ENCODE peak calls at places on chromosomes 13 and 19, in five cellular contexts. One of them, this sample, is unnamed.

GRCh38 chr13:101544979-101545378 is 92.5 kb downstream of the ITGBL1 start:
- DNase-seq in thoracic aorta: no peak
- DNase-seq in heart right ventricle: no peak
- DNase-seq in fibroblast of lung: no peak
- DNase-seq in lower leg skin: no peak
- DNase-seq in this sample: no peak

GRCh38 chr19:52048604-52049493 is at the start of gene ZNF432:
- DNase-seq in thoracic aorta: peak; percentile 76
- DNase-seq in heart right ventricle: peak; percentile 95
- DNase-seq in fibroblast of lung: peak; percentile 94
- DNase-seq in lower leg skin: peak; percentile 92
- DNase-seq in this sample: peak; percentile 90

GRCh38 chr13:76769238-76769859 is 116.9 kb downstream of the KCTD12 start:
- DNase-seq in thoracic aorta: no peak
- DNase-seq in heart right ventricle: no peak
- DNase-seq in fibroblast of lung: no peak
- DNase-seq in lower leg skin: no peak
- DNase-seq in this sample: no peak

GRCh38 chr13:110339263-110339662 is 32.2 kb downstream of the COL4A2 start:
- DNase-seq in thoracic aorta: no peak
- DNase-seq in heart right ventricle: no peak
- DNase-seq in fibroblast of lung: no peak
- DNase-seq in lower leg skin: no peak
- DNase-seq in this sample: no peak

GRCh38 chr13:112642061-112642460 is 47.8 kb upstream of the ATP11A start:
- DNase-seq in thoracic aorta: no peak
- DNase-seq in heart right ventricle: no peak
- DNase-seq in fibroblast of lung: no peak
- DNase-seq in lower leg skin: no peak
- DNase-seq in this sample: no peak

GRCh38 chr13:40189885-40190655 is 476.4 kb downstream of the FOXO1 start:
- DNase-seq in thoracic aorta: no peak
- DNase-seq in heart right ventricle: no peak
- DNase-seq in fibroblast of lung: peak; percentile 24
- DNase-seq in lower leg skin: no peak
- DNase-seq in this sample: no peak

GRCh38 chr19:43624933-43625332 is 5.5 kb upstream of the ZNF428 start:
- DNase-seq in thoracic aorta: no peak
- DNase-seq in heart right ventricle: peak; percentile 63
- DNase-seq in fibroblast of lung: peak; percentile 41
- DNase-seq in lower leg skin: peak; percentile 69
- DNase-seq in this sample: peak; percentile 71

GRCh38 chr13:44394649-44395048 is 21.0 kb downstream of the SERP2 start:
- DNase-seq in thoracic aorta: no peak
- DNase-seq in heart right ventricle: no peak
- DNase-seq in fibroblast of lung: no peak
- DNase-seq in lower leg skin: no peak
- DNase-seq in this sample: no peak

GRCh38 chr13:112726018-112726767 is 36.4 kb downstream of the ATP11A start:
- DNase-seq in thoracic aorta: no peak
- DNase-seq in heart right ventricle: no peak
- DNase-seq in fibroblast of lung: no peak
- DNase-seq in lower leg skin: no peak
- DNase-seq in this sample: no peak

GRCh38 chr19:44972802-44973201 is 17.6 kb downstream of the CLPTM1 start:
- DNase-seq in thoracic aorta: no peak
- DNase-seq in heart right ventricle: no peak
- DNase-seq in fibroblast of lung: no peak
- DNase-seq in lower leg skin: no peak
- DNase-seq in this sample: no peak

GRCh38 chr13:95902736-95903135 is 150.5 kb downstream of the UGGT2 start:
- DNase-seq in thoracic aorta: no peak
- DNase-seq in heart right ventricle: no peak
- DNase-seq in fibroblast of lung: no peak
- DNase-seq in lower leg skin: no peak
- DNase-seq in this sample: no peak

GRCh38 chr19:41921280-41922219 is 6.7 kb downstream of the ERFL start:
- DNase-seq in thoracic aorta: no peak
- DNase-seq in heart right ventricle: no peak
- DNase-seq in fibroblast of lung: no peak
- DNase-seq in lower leg skin: no peak
- DNase-seq in this sample: no peak

GRCh38 chr13:102402292-102402691 is 444 bp upstream of the FGF14 start:
- DNase-seq in thoracic aorta: no peak
- DNase-seq in heart right ventricle: peak; percentile 11
- DNase-seq in fibroblast of lung: peak; percentile 70
- DNase-seq in lower leg skin: no peak
- DNase-seq in this sample: peak; percentile 47

GRCh38 chr19:2491130-2491801 is 15.3 kb downstream of the GADD45B start:
- DNase-seq in thoracic aorta: no peak
- DNase-seq in heart right ventricle: no peak
- DNase-seq in fibroblast of lung: peak; percentile 70
- DNase-seq in lower leg skin: peak; percentile 67
- DNase-seq in this sample: peak; percentile 91

GRCh38 chr13:25267715-25268114 is 19.6 kb downstream of the MTMR6 start:
- DNase-seq in thoracic aorta: no peak
- DNase-seq in heart right ventricle: no peak
- DNase-seq in fibroblast of lung: peak; percentile 23
- DNase-seq in lower leg skin: no peak
- DNase-seq in this sample: peak; percentile 17

GRCh38 chr13:111480503-111480902 is 160.1 kb downstream of the TEX29 start:
- DNase-seq in thoracic aorta: no peak
- DNase-seq in heart right ventricle: no peak
- DNase-seq in fibroblast of lung: no peak
- DNase-seq in lower leg skin: no peak
- DNase-seq in this sample: no peak

GRCh38 chr19:42098781-42099180 is 22.8 kb downstream of the ZNF574 start:
- DNase-seq in thoracic aorta: no peak
- DNase-seq in heart right ventricle: no peak
- DNase-seq in fibroblast of lung: no peak
- DNase-seq in lower leg skin: no peak
- DNase-seq in this sample: peak; percentile 21

GRCh38 chr19:53004242-53004641 is 9.5 kb upstream of the ERVV-1 start:
- DNase-seq in thoracic aorta: no peak
- DNase-seq in heart right ventricle: no peak
- DNase-seq in fibroblast of lung: no peak
- DNase-seq in lower leg skin: no peak
- DNase-seq in this sample: no peak

GRCh38 chr13:70842062-70842644 is 733.9 kb upstream of the KLHL1 start:
- DNase-seq in thoracic aorta: no peak
- DNase-seq in heart right ventricle: no peak
- DNase-seq in fibroblast of lung: no peak
- DNase-seq in lower leg skin: no peak
- DNase-seq in this sample: peak; percentile 4

GRCh38 chr19:5152767-5153532 is 184.0 kb downstream of the KDM4B start:
- DNase-seq in thoracic aorta: no peak
- DNase-seq in heart right ventricle: no peak
- DNase-seq in fibroblast of lung: no peak
- DNase-seq in lower leg skin: no peak
- DNase-seq in this sample: no peak

GRCh38 chr13:96994030-96994848 is at the start of gene OXGR1:
- DNase-seq in thoracic aorta: no peak
- DNase-seq in heart right ventricle: no peak
- DNase-seq in fibroblast of lung: no peak
- DNase-seq in lower leg skin: no peak
- DNase-seq in this sample: no peak

GRCh38 chr13:27370305-27370853 is 54.0 kb upstream of the GTF3A start:
- DNase-seq in thoracic aorta: no peak
- DNase-seq in heart right ventricle: no peak
- DNase-seq in fibroblast of lung: no peak
- DNase-seq in lower leg skin: no peak
- DNase-seq in this sample: no peak

GRCh38 chr13:97388385-97388784 is 45.6 kb upstream of the RAP2A start:
- DNase-seq in thoracic aorta: no peak
- DNase-seq in heart right ventricle: no peak
- DNase-seq in fibroblast of lung: no peak
- DNase-seq in lower leg skin: no peak
- DNase-seq in this sample: no peak

GRCh38 chr13:57286511-57287098 is 119.6 kb downstream of the PRR20E start:
- DNase-seq in thoracic aorta: no peak
- DNase-seq in heart right ventricle: peak; percentile 8
- DNase-seq in fibroblast of lung: no peak
- DNase-seq in lower leg skin: no peak
- DNase-seq in this sample: no peak

GRCh38 chr19:3534375-3535234 is 4.4 kb upstream of the TEKTIP1 start:
- DNase-seq in thoracic aorta: no peak
- DNase-seq in heart right ventricle: no peak
- DNase-seq in fibroblast of lung: no peak
- DNase-seq in lower leg skin: no peak
- DNase-seq in this sample: no peak

GRCh38 chr19:2727640-2727944 is 6.4 kb upstream of the DIRAS1 start:
- DNase-seq in thoracic aorta: no peak
- DNase-seq in heart right ventricle: no peak
- DNase-seq in fibroblast of lung: no peak
- DNase-seq in lower leg skin: no peak
- DNase-seq in this sample: peak; percentile 78

GRCh38 chr13:87678353-87678752 is 7.2 kb downstream of the SLITRK5 start:
- DNase-seq in thoracic aorta: no peak
- DNase-seq in heart right ventricle: no peak
- DNase-seq in fibroblast of lung: no peak
- DNase-seq in lower leg skin: no peak
- DNase-seq in this sample: no peak

GRCh38 chr19:54354761-54355160 is 10.0 kb downstream of the LAIR1 start:
- DNase-seq in thoracic aorta: no peak
- DNase-seq in heart right ventricle: no peak
- DNase-seq in fibroblast of lung: no peak
- DNase-seq in lower leg skin: no peak
- DNase-seq in this sample: no peak

GRCh38 chr19:19554074-19555023 is 16.3 kb downstream of the CILP2 start:
- DNase-seq in thoracic aorta: no peak
- DNase-seq in heart right ventricle: peak; percentile 60
- DNase-seq in fibroblast of lung: peak; percentile 35
- DNase-seq in lower leg skin: no peak
- DNase-seq in this sample: peak; percentile 42

GRCh38 chr13:46388308-46388707 is 1.3 kb upstream of the RUBCNL start:
- DNase-seq in thoracic aorta: no peak
- DNase-seq in heart right ventricle: no peak
- DNase-seq in fibroblast of lung: no peak
- DNase-seq in lower leg skin: no peak
- DNase-seq in this sample: no peak

DNA sequence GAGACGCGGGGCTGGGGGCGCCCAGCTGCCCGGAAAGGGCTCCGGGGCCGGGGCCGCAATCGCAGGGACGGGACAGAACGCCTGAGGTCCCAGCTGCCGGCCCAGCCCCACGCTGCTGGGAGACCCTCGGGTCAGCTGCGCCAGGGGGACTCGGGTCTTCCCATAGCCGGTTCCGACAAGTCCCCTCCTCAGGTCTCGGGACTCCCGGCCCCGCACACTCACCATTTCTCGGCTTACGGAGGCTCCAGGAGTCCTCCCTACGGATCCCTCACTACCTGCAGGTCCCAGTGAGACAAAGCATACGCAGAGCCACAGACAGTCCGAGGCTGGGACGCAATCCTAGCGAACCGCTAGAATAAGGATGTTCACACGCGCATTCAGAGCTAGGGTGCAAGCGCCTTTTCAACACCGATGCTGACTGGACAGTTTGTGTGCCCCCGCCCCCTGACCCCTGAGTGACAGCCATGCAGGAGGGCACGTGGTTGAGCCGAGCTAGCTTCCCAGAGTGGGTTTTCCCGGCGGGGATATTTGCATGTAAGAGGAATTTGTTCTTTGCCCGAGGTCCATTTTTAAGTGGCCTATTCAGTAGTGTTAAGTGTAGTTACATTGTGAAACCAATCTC is 13.6 kb downstream of the ZNF490 start:
- DNase-seq in thoracic aorta: no peak
- DNase-seq in heart right ventricle: no peak
- DNase-seq in fibroblast of lung: no peak
- DNase-seq in lower leg skin: no peak
- DNase-seq in this sample: no peak
- TF ChIP-seq CTCF in thoracic aorta: no peak
- TF ChIP-seq CTCF in heart right ventricle: no peak
- TF ChIP-seq CTCF in fibroblast of lung: no peak
- TF ChIP-seq CTCF in lower leg skin: no peak
- TF ChIP-seq CTCF in this sample: no peak

GRCh38 chr19:941292-942132 is 15.7 kb downstream of the ARID3A start:
- DNase-seq in thoracic aorta: no peak
- DNase-seq in heart right ventricle: no peak
- DNase-seq in fibroblast of lung: no peak
- DNase-seq in lower leg skin: no peak
- DNase-seq in this sample: no peak
- H3K4me3 ChIP-seq in thoracic aorta: peak overlapping the region; percentile 64
- H3K4me3 ChIP-seq in heart right ventricle: peak overlapping the region; percentile 41
- H3K4me3 ChIP-seq in fibroblast of lung: no peak overlapping the region
- H3K4me3 ChIP-seq in lower leg skin: no peak overlapping the region
- H3K4me3 ChIP-seq in this sample: peak overlapping the region; percentile 29

GRCh38 chr13:36850790-36851438 is 31.9 kb downstream of the RFXAP start:
- DNase-seq in thoracic aorta: no peak
- DNase-seq in heart right ventricle: no peak
- DNase-seq in fibroblast of lung: no peak
- DNase-seq in lower leg skin: no peak
- DNase-seq in this sample: peak; percentile 9

GRCh38 chr13:36847541-36848045 is 28.6 kb downstream of the RFXAP start:
- DNase-seq in thoracic aorta: no peak
- DNase-seq in heart right ventricle: no peak
- DNase-seq in fibroblast of lung: no peak
- DNase-seq in lower leg skin: no peak
- DNase-seq in this sample: no peak

GRCh38 chr13:36848228-36848982 is 29.4 kb downstream of the RFXAP start:
- DNase-seq in thoracic aorta: no peak
- DNase-seq in heart right ventricle: no peak
- DNase-seq in fibroblast of lung: no peak
- DNase-seq in lower leg skin: no peak
- DNase-seq in this sample: peak; percentile 27
- TF ChIP-seq CTCF in thoracic aorta: no peak
- TF ChIP-seq CTCF in heart right ventricle: no peak
- TF ChIP-seq CTCF in fibroblast of lung: no peak
- TF ChIP-seq CTCF in lower leg skin: no peak
- TF ChIP-seq CTCF in this sample: peak; percentile 27

GRCh38 chr19:15836595-15837398 is 21.3 kb upstream of the OR10H1 start:
- DNase-seq in thoracic aorta: peak; percentile 91
- DNase-seq in heart right ventricle: peak; percentile 95
- DNase-seq in fibroblast of lung: peak; percentile 91
- DNase-seq in lower leg skin: peak; percentile 99
- DNase-seq in this sample: peak; percentile 95
- H3K4me3 ChIP-seq in thoracic aorta: peak overlapping the region; percentile 82
- H3K4me3 ChIP-seq in heart right ventricle: peak overlapping the region; percentile 87
- H3K4me3 ChIP-seq in fibroblast of lung: peak overlapping the region; percentile 85
- H3K4me3 ChIP-seq in lower leg skin: peak overlapping the region; percentile 75
- H3K4me3 ChIP-seq in this sample: peak overlapping the region; percentile 77

GRCh38 chr19:58466760-58467589 is at the start of gene ZNF324:
- DNase-seq in thoracic aorta: peak; percentile 94
- DNase-seq in heart right ventricle: peak; percentile 98
- DNase-seq in fibroblast of lung: peak; percentile 94
- DNase-seq in lower leg skin: peak; percentile 98
- DNase-seq in this sample: peak; percentile 98
- TF ChIP-seq CTCF in thoracic aorta: no peak
- TF ChIP-seq CTCF in heart right ventricle: no peak
- TF ChIP-seq CTCF in fibroblast of lung: no peak
- TF ChIP-seq CTCF in lower leg skin: no peak
- TF ChIP-seq CTCF in this sample: no peak

GRCh38 chr19:16261584-16262370 is 62.8 kb upstream of the KLF2 start:
- DNase-seq in thoracic aorta: no peak
- DNase-seq in heart right ventricle: no peak
- DNase-seq in fibroblast of lung: no peak
- DNase-seq in lower leg skin: no peak
- DNase-seq in this sample: no peak
- H3K4me3 ChIP-seq in thoracic aorta: no peak overlapping the region
- H3K4me3 ChIP-seq in heart right ventricle: no peak overlapping the region
- H3K4me3 ChIP-seq in fibroblast of lung: no peak overlapping the region
- H3K4me3 ChIP-seq in lower leg skin: no peak overlapping the region
- H3K4me3 ChIP-seq in this sample: no peak overlapping the region

GRCh38 chr19:18440421-18440877 is 2.5 kb upstream of the ISYNA1 start:
- DNase-seq in thoracic aorta: no peak
- DNase-seq in heart right ventricle: no peak
- DNase-seq in fibroblast of lung: no peak
- DNase-seq in lower leg skin: no peak
- DNase-seq in this sample: peak; percentile 30
- TF ChIP-seq CTCF in thoracic aorta: no peak
- TF ChIP-seq CTCF in heart right ventricle: peak; percentile 31
- TF ChIP-seq CTCF in fibroblast of lung: no peak
- TF ChIP-seq CTCF in lower leg skin: no peak
- TF ChIP-seq CTCF in this sample: no peak